ENCODE peak calls at places on chromosomes 7 and 10, in ten cellular contexts. I, C, M, H, R, B, Q, T, L and E are unnamed samples.

GRCh38 chr7:16651391-16652254 is 5.6 kb downstream of the BZW2 start:
- DNase-seq in C (no peak), T (no peak), L (no peak), R (no peak), H (no peak), B (no peak), I (no peak), Q (no peak), M (peak), E (no peak)

GRCh38 chr7:69211739-69212138 is 386.5 kb upstream of the AUTS2 start:
- DNase-seq in Q (no peak), C (no peak), T (no peak), L (no peak), H (no peak), R (no peak), B (no peak), M (no peak), I (no peak), E (no peak)

GRCh38 chr10:102612964-102613275 is 31.4 kb upstream of the TRIM8 start:
- DNase-seq in I (no peak), C (peak), H (no peak), T (no peak), B (no peak), R (no peak), L (no peak), Q (peak), M (no peak), E (no peak)

GRCh38 chr7:158029431-158029938 is 558.1 kb downstream of the PTPRN2 start:
- DNase-seq in M (no peak), I (peak), T (no peak), R (no peak), B (no peak), L (no peak), Q (no peak), H (no peak), C (peak), E (no peak)

GRCh38 chr7:19327011-19327410 is 181.8 kb upstream of the FERD3L start:
- DNase-seq in R (no peak), I (no peak), H (no peak), T (no peak), B (no peak), M (no peak), L (no peak), Q (no peak), C (no peak), E (no peak)

GRCh38 chr10:46291817-46292572 is 5.2 kb downstream of the ANTXRL start:
- DNase-seq in I (no peak), M (peak), L (no peak), R (peak), T (peak), Q (no peak), H (no peak), C (peak), B (no peak), E (no peak)

GRCh38 chr7:159144756-159145543 is at the start of gene VIPR2:
- DNase-seq in R (peak), Q (no peak), H (no peak), M (no peak), C (peak), I (no peak), T (peak), L (peak), B (peak), E (no peak)

GRCh38 chr10:70985824-70986336 is 97.5 kb upstream of the PCBD1 start:
- DNase-seq in R (no peak), I (peak), C (no peak), Q (no peak), B (no peak), H (peak), M (no peak), L (no peak), T (peak), E (no peak)

GRCh38 chr7:98795741-98796493 is 73.9 kb downstream of the TMEM130 start:
- DNase-seq in R (no peak), C (no peak), M (no peak), I (no peak), L (no peak), H (no peak), B (no peak), Q (no peak), T (no peak), E (no peak)

GRCh38 chr7:2947381-2947780 is 96.3 kb downstream of the CARD11 start:
- DNase-seq in B (no peak), R (no peak), I (no peak), L (no peak), T (no peak), H (no peak), M (no peak), Q (no peak), C (peak), E (no peak)

DNA sequence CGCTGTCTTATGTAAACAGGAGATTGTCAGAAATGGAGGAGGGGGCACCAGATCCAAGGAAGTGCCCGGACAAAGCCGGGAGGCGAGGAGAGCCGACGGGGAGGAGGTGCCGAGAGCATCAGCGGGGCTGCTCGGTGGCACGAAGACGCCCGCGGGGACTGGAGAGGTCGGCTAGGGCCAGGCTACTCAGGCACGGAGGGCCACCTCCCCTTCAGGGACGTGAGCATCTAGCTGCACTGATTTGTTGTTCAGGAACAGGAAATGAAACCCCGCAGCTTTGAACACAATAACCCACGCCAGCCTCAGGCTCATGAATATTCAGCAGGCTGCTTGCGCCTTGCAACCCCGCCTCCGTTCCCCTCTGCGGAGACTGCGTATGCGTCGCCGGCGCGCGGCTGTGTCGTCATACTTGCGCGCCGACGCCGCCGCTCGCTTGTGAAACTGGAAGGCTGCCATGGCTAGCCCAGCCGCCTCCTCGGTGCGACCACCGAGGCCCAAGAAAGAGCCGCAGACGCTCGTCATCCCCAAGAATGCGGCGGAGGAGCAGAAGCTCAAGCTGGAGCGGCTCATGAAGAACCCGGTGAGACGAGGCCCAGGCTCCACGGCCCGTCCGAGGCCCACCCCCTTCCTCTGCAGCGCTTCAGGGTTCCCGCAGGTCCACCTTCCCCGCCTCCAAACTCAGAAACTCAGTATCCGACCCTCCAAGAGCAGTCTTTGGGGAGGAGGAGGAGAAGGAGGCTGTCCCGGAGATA is at the start of gene PRKRIP1:
- DNase-seq in L (peak), M (peak), R (peak), H (peak), T (peak), C (peak), I (peak), B (peak), Q (peak), E (peak)
- TF ChIP-seq POLR2A in L (peak), M (peak), R (peak), H (peak), T (peak), C (no peak), I (no peak), B (peak), Q (peak), E (peak)

DNA sequence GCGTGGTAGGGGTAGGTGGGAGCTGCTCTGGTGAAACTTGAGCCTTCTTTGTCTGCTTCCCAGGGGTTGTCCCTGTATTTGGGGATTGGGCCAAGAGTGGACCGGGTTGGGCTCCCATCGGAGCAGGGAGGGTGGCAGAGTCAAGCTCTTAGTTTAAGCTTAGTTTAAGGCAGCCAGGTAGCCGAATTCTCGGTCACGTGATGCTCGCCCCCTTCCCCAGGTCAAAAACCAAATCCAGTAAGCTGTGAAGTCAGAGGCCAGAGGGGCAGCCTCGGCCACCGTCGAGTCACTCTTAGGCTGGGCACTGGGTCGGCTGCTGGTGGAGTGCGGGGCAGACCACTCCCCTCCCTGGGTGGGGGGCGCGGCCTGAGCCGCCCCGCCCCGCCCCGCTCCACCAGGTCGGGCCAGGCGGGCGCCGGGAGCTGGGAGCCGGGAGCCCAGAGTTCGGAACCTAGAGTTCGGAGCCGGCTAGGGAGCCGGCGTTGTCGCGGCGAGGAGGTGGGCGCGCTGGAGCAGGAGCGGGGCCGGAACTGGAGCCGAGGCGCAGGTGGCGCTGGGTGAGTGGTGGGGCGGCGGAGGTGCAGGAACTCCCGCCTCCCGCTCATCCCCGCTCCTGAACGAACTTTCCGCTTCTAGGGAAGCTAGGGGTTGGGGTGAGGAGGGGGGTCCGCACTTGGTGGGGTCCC is 2.8 kb upstream of the LZTS2 start:
- DNase-seq in R (peak), H (no peak), C (peak), B (no peak), T (peak), Q (peak), I (peak), M (peak), L (peak), E (no peak)
- TF ChIP-seq POLR2A in R (no peak), H (no peak), C (no peak), B (no peak), T (no peak), Q (no peak), I (no peak), M (peak), L (no peak), E (no peak)

GRCh38 chr7:36358589-36358988 is 31.1 kb upstream of the ANLN start:
- DNase-seq in B (no peak), L (no peak), I (no peak), Q (no peak), M (no peak), H (no peak), R (no peak), T (no peak), C (no peak), E (no peak)

GRCh38 chr7:36357054-36357453 is 32.6 kb upstream of the ANLN start:
- DNase-seq in H (no peak), T (no peak), B (no peak), C (no peak), M (no peak), L (no peak), Q (no peak), I (peak), R (no peak), E (no peak)

GRCh38 chr7:36360244-36360643 is 29.4 kb upstream of the ANLN start:
- DNase-seq in T (no peak), R (no peak), L (no peak), M (no peak), I (no peak), C (no peak), H (no peak), Q (no peak), B (no peak), E (no peak)

GRCh38 chr7:36361227-36361626 is 28.4 kb upstream of the ANLN start:
- DNase-seq in T (no peak), L (no peak), M (no peak), H (no peak), R (no peak), I (no peak), Q (no peak), C (no peak), B (no peak), E (no peak)

GRCh38 chr7:36355490-36355889 is 34.2 kb upstream of the ANLN start:
- DNase-seq in B (no peak), Q (no peak), I (no peak), L (no peak), T (no peak), C (no peak), H (no peak), M (no peak), R (no peak), E (no peak)
- TF ChIP-seq POLR2A in B (no peak), Q (no peak), I (no peak), L (no peak), T (no peak), C (no peak), H (no peak), M (no peak), R (no peak), E (no peak)

GRCh38 chr10:124642076-124642710 is 102.0 kb downstream of the FAM53B start:
- DNase-seq in I (no peak), C (peak), M (no peak), T (no peak), R (no peak), Q (no peak), B (no peak), H (no peak), L (no peak), E (no peak)
- TF ChIP-seq POLR2A in I (no peak), C (no peak), M (no peak), T (no peak), R (no peak), Q (no peak), B (no peak), H (no peak), L (no peak), E (no peak)

GRCh38 chr7:299169-299568 is 9.2 kb downstream of the FOXL3 start:
- DNase-seq in I (no peak), H (no peak), B (peak), C (no peak), M (no peak), R (no peak), Q (no peak), T (no peak), L (no peak), E (no peak)
- TF ChIP-seq POLR2A in I (no peak), H (no peak), B (no peak), C (no peak), M (no peak), R (no peak), Q (no peak), T (no peak), L (no peak), E (no peak)

GRCh38 chr10:77103213-77103612 is 534.4 kb downstream of the KCNMA1 start:
- DNase-seq in R (no peak), T (no peak), C (no peak), I (no peak), Q (no peak), B (no peak), H (no peak), L (no peak), M (no peak), E (no peak)
- TF ChIP-seq POLR2A in R (no peak), T (no peak), C (no peak), I (no peak), Q (no peak), B (no peak), H (no peak), L (no peak), M (no peak), E (no peak)

GRCh38 chr10:58412502-58412961 is 27.3 kb downstream of the TFAM start:
- DNase-seq in R (no peak), B (no peak), I (no peak), H (no peak), C (no peak), M (no peak), T (no peak), Q (no peak), L (no peak), E (no peak)

GRCh38 chr10:58409956-58410610 is 24.9 kb downstream of the TFAM start:
- DNase-seq in M (no peak), H (no peak), C (no peak), T (no peak), Q (no peak), B (no peak), R (no peak), I (no peak), L (no peak), E (no peak)

GRCh38 chr10:58415757-58416156 is 30.5 kb downstream of the TFAM start:
- DNase-seq in L (no peak), B (no peak), Q (no peak), I (no peak), R (no peak), H (no peak), C (no peak), M (no peak), T (no peak), E (no peak)

GRCh38 chr10:58414270-58415041 is 29.2 kb downstream of the TFAM start:
- DNase-seq in L (no peak), I (no peak), T (no peak), Q (no peak), B (no peak), C (no peak), M (no peak), H (no peak), R (peak), E (no peak)
- TF ChIP-seq POLR2A in L (no peak), I (no peak), T (no peak), Q (no peak), B (no peak), C (no peak), M (no peak), H (no peak), R (no peak), E (no peak)

GRCh38 chr10:13348216-13349017 is at the start of gene SEPHS1:
- DNase-seq in B (peak), L (peak), T (peak), H (peak), M (peak), R (peak), I (peak), Q (peak), C (peak), E (peak)
- TF ChIP-seq POLR2A in B (no peak), L (peak), T (peak), H (no peak), M (peak), R (no peak), I (no peak), Q (no peak), C (no peak), E (peak)